ENCODE peak calls at places on chromosome 20, in five cellular contexts. Y, I, B, J and L are unnamed samples.
A peak's percentile ranks its signal among the peaks of the same experiment; 100 is the strongest.

GRCh38 chr20:60232380-60232779 is 274.2 kb downstream of the CDH26 start:
- DNase-seq in Y (no peak), J (no peak), I (no peak), B (no peak), L (no peak)

GRCh38 chr20:54062812-54063280 is 7.5 kb downstream of the BCAS1 start:
- DNase-seq in J (peak; percentile 82), B (no peak), I (peak; percentile 76), Y (no peak), L (peak; percentile 70)

GRCh38 chr20:19566226-19566960 is 191.7 kb upstream of the RIN2 start:
- DNase-seq in B (no peak), J (no peak), Y (no peak), I (no peak), L (no peak)

GRCh38 chr20:53608456-53609413 is 15.1 kb upstream of the ZNF217 start:
- DNase-seq in J (no peak), I (no peak), Y (peak; percentile 84), B (no peak), L (no peak)

GRCh38 chr20:19072988-19073387 is 139.5 kb upstream of the SLC24A3 start:
- DNase-seq in Y (no peak), J (no peak), I (no peak), B (no peak), L (no peak)

GRCh38 chr20:51650685-51651134 is 108.2 kb upstream of the NFATC2 start:
- DNase-seq in Y (no peak), I (no peak), J (no peak), B (no peak), L (no peak)

GRCh38 chr20:43681468-43681942 is 14.6 kb downstream of the MYBL2 start:
- DNase-seq in B (no peak), J (peak; percentile 21), Y (peak; percentile 26), I (no peak), L (no peak)

GRCh38 chr20:17747431-17747846 is 47.7 kb downstream of the BANF2 start:
- DNase-seq in I (peak; percentile 52), Y (no peak), B (no peak), J (no peak), L (peak; percentile 34)

GRCh38 chr20:53752971-53753879 is 159.6 kb upstream of the ZNF217 start:
- DNase-seq in I (peak; percentile 88), B (no peak), J (no peak), Y (peak; percentile 46), L (no peak)

GRCh38 chr20:52536040-52536439 is 344.5 kb upstream of the ZFP64 start:
- DNase-seq in I (no peak), B (no peak), J (no peak), Y (no peak), L (no peak)

GRCh38 chr20:8315639-8316573 is 183.8 kb downstream of the PLCB1 start:
- DNase-seq in J (no peak), I (no peak), B (no peak), Y (no peak), L (peak; percentile 20)

GRCh38 chr20:46128310-46129151 is 10.4 kb downstream of the CD40 start:
- DNase-seq in B (peak; percentile 71), I (peak; percentile 29), Y (peak; percentile 70), J (no peak), L (peak; percentile 23)

GRCh38 chr20:23294671-23295070 is 55.9 kb upstream of the NXT1 start:
- DNase-seq in Y (no peak), B (no peak), J (no peak), I (no peak), L (no peak)

GRCh38 chr20:23295934-23296333 is 54.7 kb upstream of the NXT1 start:
- DNase-seq in B (no peak), Y (no peak), J (no peak), I (no peak), L (no peak)

GRCh38 chr20:23294166-23294565 is 56.4 kb upstream of the NXT1 start:
- DNase-seq in B (no peak), J (no peak), Y (no peak), I (no peak), L (no peak)

GRCh38 chr20:23291575-23292240 is 58.9 kb upstream of the NXT1 start:
- DNase-seq in I (no peak), B (no peak), J (no peak), Y (no peak), L (no peak)

DNA sequence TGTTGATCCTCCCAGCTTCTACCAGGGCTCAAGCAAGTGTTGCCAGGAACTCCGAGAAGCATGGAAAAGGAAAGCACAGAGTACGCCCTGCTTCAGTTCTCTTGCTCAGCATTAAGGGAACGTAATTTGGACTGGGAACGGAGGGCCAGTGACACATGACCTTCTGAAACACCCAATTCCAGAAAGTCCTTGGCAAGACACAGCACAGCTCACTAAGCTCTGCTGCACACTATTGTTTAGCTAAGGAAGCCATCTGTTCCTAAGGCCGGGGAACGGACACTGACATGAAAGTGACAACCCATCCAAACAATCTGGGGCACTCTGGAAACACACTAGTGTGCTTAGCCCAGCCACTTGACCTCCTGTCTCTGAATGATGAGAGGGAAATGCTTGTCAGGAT is 56.9 kb upstream of the NXT1 start:
- DNase-seq in I (no peak), J (no peak), B (no peak), Y (no peak), L (no peak)
- TF ChIP-seq ESRRA in I (no peak), J (no peak), B (no peak), Y (no peak), L (no peak)

GRCh38 chr20:32203556-32204484 is 3.7 kb downstream of the PLAGL2 start:
- DNase-seq in Y (no peak), J (no peak), B (no peak), I (no peak), L (no peak)
- TF ChIP-seq ESRRA in Y (no peak), J (no peak), B (no peak), I (no peak), L (no peak)

GRCh38 chr20:37622728-37623127 is 71.1 kb upstream of the CTNNBL1 start:
- DNase-seq in I (no peak), J (no peak), B (no peak), Y (no peak), L (no peak)
- TF ChIP-seq ESRRA in I (no peak), J (no peak), B (no peak), Y (no peak), L (no peak)

GRCh38 chr20:49283703-49284625 is 6.1 kb upstream of the ZNFX1 start:
- DNase-seq in B (no peak), I (no peak), J (no peak), Y (no peak), L (peak; percentile 48)
- TF ChIP-seq ESRRA in B (no peak), I (no peak), J (no peak), Y (no peak), L (no peak)

GRCh38 chr20:25040438-25040831 is 17.5 kb downstream of the ACSS1 start:
- DNase-seq in Y (no peak), J (no peak), B (no peak), I (no peak), L (no peak)
- TF ChIP-seq ESRRA in Y (no peak), J (no peak), B (no peak), I (no peak), L (no peak)

DNA sequence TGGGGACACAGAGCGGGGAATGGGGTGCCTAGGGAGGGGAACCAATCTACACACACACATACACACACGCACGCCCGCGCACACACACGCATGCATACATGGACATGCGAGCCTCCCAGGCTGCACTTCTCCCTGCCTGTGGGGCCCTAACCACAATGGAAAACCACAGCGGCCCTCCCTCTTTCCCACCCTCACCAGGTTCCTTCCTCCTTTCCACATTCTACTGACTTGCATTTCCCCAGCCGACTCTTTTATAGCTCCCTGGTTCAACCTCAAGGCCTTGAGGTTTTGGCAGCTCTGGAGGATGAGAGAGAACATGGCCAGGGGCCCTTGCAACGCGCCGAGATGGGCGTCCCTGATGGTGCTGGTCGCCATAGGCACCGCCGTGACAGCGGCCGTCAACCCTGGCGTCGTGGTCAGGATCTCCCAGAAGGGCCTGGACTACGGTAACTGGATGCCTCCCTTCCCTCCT is at the start of gene BPI:
- DNase-seq in B (no peak), Y (no peak), I (no peak), J (no peak), L (no peak)
- TF ChIP-seq ESRRA in B (no peak), Y (peak; percentile 66), I (no peak), J (no peak), L (no peak)

DNA sequence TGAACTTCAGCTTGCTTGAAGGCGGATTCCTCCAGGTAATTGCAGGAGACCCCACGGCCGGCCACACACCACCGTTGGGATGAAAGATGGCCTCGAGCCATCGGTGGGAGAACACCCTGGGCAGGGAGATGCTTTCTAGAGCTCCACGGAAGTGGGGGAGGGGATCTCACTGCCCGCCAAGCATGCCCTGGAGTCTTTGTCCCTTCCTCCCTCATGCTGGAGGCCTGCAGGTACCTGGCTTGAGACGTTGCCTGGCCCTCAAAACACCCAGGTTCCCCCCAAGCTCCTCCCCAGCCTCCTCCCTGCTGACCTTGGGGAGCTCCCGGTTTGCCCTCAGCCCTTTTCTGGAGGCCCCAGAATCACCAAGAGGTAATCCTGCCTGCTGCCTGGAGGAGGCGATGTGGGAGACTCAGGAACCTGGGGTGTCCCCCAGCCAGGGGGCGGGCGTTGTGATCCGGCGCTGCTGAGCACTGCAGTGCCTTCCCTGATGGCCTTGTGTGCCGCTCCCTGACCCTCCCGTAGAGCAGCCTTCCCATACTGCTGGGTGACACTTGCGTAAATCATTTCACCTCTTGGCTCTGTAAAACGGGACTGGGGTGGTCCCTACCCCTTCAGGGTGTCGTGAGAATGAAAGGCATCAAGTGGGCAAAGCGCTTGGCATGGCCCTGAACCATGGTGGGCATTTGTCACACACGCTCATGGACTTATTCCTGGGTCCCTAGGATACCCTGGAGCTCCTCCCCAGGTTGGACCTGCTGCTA is 91.4 kb downstream of the CEBPB start:
- DNase-seq in I (peak; percentile 41), J (no peak), Y (peak; percentile 81), B (peak; percentile 69), L (peak; percentile 71)
- TF ChIP-seq ESRRA in I (no peak), J (no peak), Y (peak; percentile 85), B (peak; percentile 31), L (no peak)

DNA sequence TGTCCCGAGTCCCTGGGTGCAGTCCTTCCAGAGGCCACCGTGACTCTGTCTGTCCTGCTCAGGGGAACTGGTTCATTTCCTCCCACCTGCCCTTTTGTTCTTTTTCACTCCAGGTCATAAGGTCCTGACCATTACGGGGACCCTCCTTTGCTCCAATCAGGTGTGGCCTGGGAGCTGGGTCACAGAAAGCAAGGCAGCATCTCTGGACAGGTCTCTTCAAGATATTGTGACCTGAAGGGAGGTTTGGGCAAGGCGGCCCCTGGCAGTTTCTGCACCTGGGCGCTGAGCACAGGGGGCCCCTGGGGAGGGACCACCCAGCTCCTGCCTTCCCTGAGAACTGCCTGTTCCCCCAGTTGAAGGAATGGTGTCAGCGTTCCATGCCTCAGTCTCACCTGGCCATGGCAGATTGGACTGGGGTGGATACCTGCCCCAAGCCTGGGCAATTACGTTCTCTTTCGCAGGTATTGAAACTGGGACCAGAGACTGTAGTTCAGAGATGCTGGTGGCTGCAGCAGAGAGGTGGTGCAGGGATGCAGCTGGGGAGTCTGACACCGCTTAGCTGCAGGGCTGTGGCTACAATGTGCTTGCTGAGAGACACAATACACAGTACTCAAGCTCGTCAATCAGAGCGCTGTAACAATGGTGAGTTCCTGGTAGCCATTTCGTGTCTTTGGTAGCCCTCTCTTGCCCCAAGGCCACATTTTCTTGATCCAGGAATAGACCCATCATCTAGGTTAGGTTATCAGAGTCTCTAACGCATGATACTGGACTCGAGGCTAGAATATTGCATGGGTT is 15.6 kb upstream of the NELFCD start:
- DNase-seq in J (no peak), Y (no peak), I (no peak), B (no peak), L (no peak)
- TF ChIP-seq ESRRA in J (no peak), Y (no peak), I (no peak), B (no peak), L (no peak)

DNA sequence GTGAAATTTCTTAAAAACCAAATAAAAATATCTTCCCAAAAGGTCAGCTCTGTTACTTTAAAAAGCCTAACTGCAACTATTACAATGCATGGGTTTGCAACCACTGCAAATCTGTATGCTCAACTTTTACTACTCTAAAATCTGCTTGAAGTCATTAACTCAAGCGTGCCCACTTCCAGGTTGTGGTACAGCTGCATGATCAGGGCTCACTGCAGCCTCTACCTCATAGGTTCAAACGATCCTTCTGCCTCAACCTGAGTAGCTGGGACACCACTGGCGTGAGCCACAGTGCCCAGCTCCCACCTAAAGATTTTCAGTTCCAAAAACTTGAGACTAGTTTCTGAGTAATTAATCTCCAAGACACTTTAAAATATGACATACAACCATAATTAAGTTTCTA is 8.2 kb downstream of the DIDO1 start:
- DNase-seq in B (peak; percentile 5), J (no peak), Y (no peak), I (no peak), L (no peak)
- TF ChIP-seq ESRRA in B (no peak), J (no peak), Y (no peak), I (no peak), L (no peak)